ENCODE peak calls at places on chromosomes 7 and 10, in nine cellular contexts. One of them, this sample, is unnamed.

GRCh38 chr7:87878208-87878735 is 2.0 kb downstream of the DBF4 start:
- DNase-seq in ureter: no peak
- DNase-seq in iPS DF 19.7: no peak
- DNase-seq in Right ventricle myocardium superior: no peak
- DNase-seq in activated T-cell treated with anti-CD3 and anti-CD28 coated beads, Interleukin-2, amount 50 U/mL, for 72 hours: no peak
- DNase-seq in left ventricle myocardium superior: no peak
- DNase-seq in NCI-H2171: no peak
- DNase-seq in stimulated activated CD8-positive, alpha-beta memory T cell treated with anti-CD3 and anti-CD28 coated beads, Interleukin-7, amount 100 ng/mL, for 1 hour: no peak
- DNase-seq in T-helper 17 cell: no peak
- DNase-seq in this sample: no peak

GRCh38 chr10:86955501-86956194 is 1.8 kb downstream of the MMRN2 start:
- DNase-seq in ureter: no peak
- DNase-seq in iPS DF 19.7: no peak
- DNase-seq in Right ventricle myocardium superior: peak
- DNase-seq in activated T-cell treated with anti-CD3 and anti-CD28 coated beads, Interleukin-2, amount 50 U/mL, for 72 hours: no peak
- DNase-seq in left ventricle myocardium superior: peak
- DNase-seq in NCI-H2171: no peak
- DNase-seq in stimulated activated CD8-positive, alpha-beta memory T cell treated with anti-CD3 and anti-CD28 coated beads, Interleukin-7, amount 100 ng/mL, for 1 hour: no peak
- DNase-seq in T-helper 17 cell: no peak
- DNase-seq in this sample: no peak

GRCh38 chr7:16504019-16504418 is 22.6 kb upstream of the LRRC72 start:
- DNase-seq in ureter: no peak
- DNase-seq in iPS DF 19.7: no peak
- DNase-seq in Right ventricle myocardium superior: no peak
- DNase-seq in activated T-cell treated with anti-CD3 and anti-CD28 coated beads, Interleukin-2, amount 50 U/mL, for 72 hours: no peak
- DNase-seq in left ventricle myocardium superior: no peak
- DNase-seq in NCI-H2171: no peak
- DNase-seq in stimulated activated CD8-positive, alpha-beta memory T cell treated with anti-CD3 and anti-CD28 coated beads, Interleukin-7, amount 100 ng/mL, for 1 hour: no peak
- DNase-seq in T-helper 17 cell: no peak
- DNase-seq in this sample: no peak

GRCh38 chr7:129853661-129854268 is 99.0 kb downstream of the UBE2H start:
- DNase-seq in ureter: no peak
- DNase-seq in iPS DF 19.7: no peak
- DNase-seq in Right ventricle myocardium superior: no peak
- DNase-seq in activated T-cell treated with anti-CD3 and anti-CD28 coated beads, Interleukin-2, amount 50 U/mL, for 72 hours: no peak
- DNase-seq in left ventricle myocardium superior: no peak
- DNase-seq in NCI-H2171: no peak
- DNase-seq in stimulated activated CD8-positive, alpha-beta memory T cell treated with anti-CD3 and anti-CD28 coated beads, Interleukin-7, amount 100 ng/mL, for 1 hour: no peak
- DNase-seq in T-helper 17 cell: no peak
- DNase-seq in this sample: no peak

GRCh38 chr10:23530079-23530478 is 91.2 kb downstream of the OTUD1 start:
- DNase-seq in ureter: no peak
- DNase-seq in iPS DF 19.7: no peak
- DNase-seq in Right ventricle myocardium superior: no peak
- DNase-seq in activated T-cell treated with anti-CD3 and anti-CD28 coated beads, Interleukin-2, amount 50 U/mL, for 72 hours: no peak
- DNase-seq in left ventricle myocardium superior: no peak
- DNase-seq in NCI-H2171: no peak
- DNase-seq in stimulated activated CD8-positive, alpha-beta memory T cell treated with anti-CD3 and anti-CD28 coated beads, Interleukin-7, amount 100 ng/mL, for 1 hour: no peak
- DNase-seq in T-helper 17 cell: no peak
- DNase-seq in this sample: no peak

GRCh38 chr7:1639578-1640175 is 30.4 kb upstream of the ELFN1 start:
- DNase-seq in ureter: no peak
- DNase-seq in iPS DF 19.7: no peak
- DNase-seq in Right ventricle myocardium superior: no peak
- DNase-seq in activated T-cell treated with anti-CD3 and anti-CD28 coated beads, Interleukin-2, amount 50 U/mL, for 72 hours: no peak
- DNase-seq in left ventricle myocardium superior: no peak
- DNase-seq in NCI-H2171: no peak
- DNase-seq in stimulated activated CD8-positive, alpha-beta memory T cell treated with anti-CD3 and anti-CD28 coated beads, Interleukin-7, amount 100 ng/mL, for 1 hour: no peak
- DNase-seq in T-helper 17 cell: no peak
- DNase-seq in this sample: no peak

GRCh38 chr7:28180364-28181147 is at the start of gene JAZF1:
- DNase-seq in ureter: peak
- DNase-seq in iPS DF 19.7: no peak
- DNase-seq in Right ventricle myocardium superior: peak
- DNase-seq in activated T-cell treated with anti-CD3 and anti-CD28 coated beads, Interleukin-2, amount 50 U/mL, for 72 hours: peak
- DNase-seq in left ventricle myocardium superior: peak
- DNase-seq in NCI-H2171: peak
- DNase-seq in stimulated activated CD8-positive, alpha-beta memory T cell treated with anti-CD3 and anti-CD28 coated beads, Interleukin-7, amount 100 ng/mL, for 1 hour: no peak
- DNase-seq in T-helper 17 cell: peak
- DNase-seq in this sample: peak

GRCh38 chr10:112969542-112969941 is 19.5 kb downstream of the TCF7L2 start:
- DNase-seq in ureter: no peak
- DNase-seq in iPS DF 19.7: no peak
- DNase-seq in Right ventricle myocardium superior: no peak
- DNase-seq in activated T-cell treated with anti-CD3 and anti-CD28 coated beads, Interleukin-2, amount 50 U/mL, for 72 hours: no peak
- DNase-seq in left ventricle myocardium superior: no peak
- DNase-seq in NCI-H2171: no peak
- DNase-seq in stimulated activated CD8-positive, alpha-beta memory T cell treated with anti-CD3 and anti-CD28 coated beads, Interleukin-7, amount 100 ng/mL, for 1 hour: no peak
- DNase-seq in T-helper 17 cell: no peak
- DNase-seq in this sample: no peak

GRCh38 chr7:25995893-25996529 is 156.0 kb upstream of the NFE2L3 start:
- DNase-seq in ureter: no peak
- DNase-seq in iPS DF 19.7: no peak
- DNase-seq in Right ventricle myocardium superior: no peak
- DNase-seq in activated T-cell treated with anti-CD3 and anti-CD28 coated beads, Interleukin-2, amount 50 U/mL, for 72 hours: no peak
- DNase-seq in left ventricle myocardium superior: no peak
- DNase-seq in NCI-H2171: no peak
- DNase-seq in stimulated activated CD8-positive, alpha-beta memory T cell treated with anti-CD3 and anti-CD28 coated beads, Interleukin-7, amount 100 ng/mL, for 1 hour: no peak
- DNase-seq in T-helper 17 cell: no peak
- DNase-seq in this sample: peak

GRCh38 chr10:63681965-63682704 is 160.9 kb downstream of the REEP3 start:
- DNase-seq in ureter: no peak
- DNase-seq in iPS DF 19.7: no peak
- DNase-seq in Right ventricle myocardium superior: no peak
- DNase-seq in activated T-cell treated with anti-CD3 and anti-CD28 coated beads, Interleukin-2, amount 50 U/mL, for 72 hours: no peak
- DNase-seq in left ventricle myocardium superior: no peak
- DNase-seq in NCI-H2171: no peak
- DNase-seq in stimulated activated CD8-positive, alpha-beta memory T cell treated with anti-CD3 and anti-CD28 coated beads, Interleukin-7, amount 100 ng/mL, for 1 hour: no peak
- DNase-seq in T-helper 17 cell: no peak
- DNase-seq in this sample: no peak

GRCh38 chr10:86258940-86259339 is 107.7 kb downstream of the GRID1 start:
- DNase-seq in ureter: no peak
- DNase-seq in iPS DF 19.7: no peak
- DNase-seq in Right ventricle myocardium superior: no peak
- DNase-seq in activated T-cell treated with anti-CD3 and anti-CD28 coated beads, Interleukin-2, amount 50 U/mL, for 72 hours: no peak
- DNase-seq in left ventricle myocardium superior: no peak
- DNase-seq in NCI-H2171: no peak
- DNase-seq in stimulated activated CD8-positive, alpha-beta memory T cell treated with anti-CD3 and anti-CD28 coated beads, Interleukin-7, amount 100 ng/mL, for 1 hour: no peak
- DNase-seq in T-helper 17 cell: no peak
- DNase-seq in this sample: no peak

GRCh38 chr10:14545827-14546226 is 215.1 kb upstream of the FRMD4A start:
- DNase-seq in ureter: peak
- DNase-seq in iPS DF 19.7: no peak
- DNase-seq in Right ventricle myocardium superior: no peak
- DNase-seq in activated T-cell treated with anti-CD3 and anti-CD28 coated beads, Interleukin-2, amount 50 U/mL, for 72 hours: no peak
- DNase-seq in left ventricle myocardium superior: no peak
- DNase-seq in NCI-H2171: no peak
- DNase-seq in stimulated activated CD8-positive, alpha-beta memory T cell treated with anti-CD3 and anti-CD28 coated beads, Interleukin-7, amount 100 ng/mL, for 1 hour: no peak
- DNase-seq in T-helper 17 cell: no peak
- DNase-seq in this sample: no peak

GRCh38 chr7:72437061-72437460 is 24.9 kb upstream of the CALN1 start:
- DNase-seq in ureter: no peak
- DNase-seq in iPS DF 19.7: no peak
- DNase-seq in Right ventricle myocardium superior: no peak
- DNase-seq in activated T-cell treated with anti-CD3 and anti-CD28 coated beads, Interleukin-2, amount 50 U/mL, for 72 hours: no peak
- DNase-seq in left ventricle myocardium superior: no peak
- DNase-seq in NCI-H2171: no peak
- DNase-seq in stimulated activated CD8-positive, alpha-beta memory T cell treated with anti-CD3 and anti-CD28 coated beads, Interleukin-7, amount 100 ng/mL, for 1 hour: no peak
- DNase-seq in T-helper 17 cell: no peak
- DNase-seq in this sample: no peak

GRCh38 chr10:71999360-72000072 is 35.3 kb downstream of the CHST3 start:
- DNase-seq in ureter: peak
- DNase-seq in iPS DF 19.7: no peak
- DNase-seq in Right ventricle myocardium superior: peak
- DNase-seq in activated T-cell treated with anti-CD3 and anti-CD28 coated beads, Interleukin-2, amount 50 U/mL, for 72 hours: no peak
- DNase-seq in left ventricle myocardium superior: peak
- DNase-seq in NCI-H2171: peak
- DNase-seq in stimulated activated CD8-positive, alpha-beta memory T cell treated with anti-CD3 and anti-CD28 coated beads, Interleukin-7, amount 100 ng/mL, for 1 hour: no peak
- DNase-seq in T-helper 17 cell: no peak
- DNase-seq in this sample: no peak

GRCh38 chr10:76049581-76050290 is 618.3 kb downstream of the LRMDA start:
- DNase-seq in ureter: no peak
- DNase-seq in iPS DF 19.7: no peak
- DNase-seq in Right ventricle myocardium superior: no peak
- DNase-seq in activated T-cell treated with anti-CD3 and anti-CD28 coated beads, Interleukin-2, amount 50 U/mL, for 72 hours: no peak
- DNase-seq in left ventricle myocardium superior: no peak
- DNase-seq in NCI-H2171: no peak
- DNase-seq in stimulated activated CD8-positive, alpha-beta memory T cell treated with anti-CD3 and anti-CD28 coated beads, Interleukin-7, amount 100 ng/mL, for 1 hour: no peak
- DNase-seq in T-helper 17 cell: no peak
- DNase-seq in this sample: no peak